ENCODE peak calls at places on chromosomes 2 and 18, in eight cellular contexts. M is HTR-8/SVneo; B is AML-193; K is dermis microvascular lymphatic vessel endothelial cell; Y is upper lobe of right lung; L is stimulated activated CD4-positive, alpha-beta T cell treated with anti-CD3 and anti-CD28 coated beads, Interleukin-2, amount 100 ng/mL, for 24 hours; V is RKO; N is GOT3. W is an unnamed sample.

GRCh38 chr2:135905679-135906078 is 29.4 kb upstream of the MCM6 start:
- DNase-seq in M (no peak), B (no peak), K (no peak), Y (no peak), L (no peak), V (no peak), N (no peak), W (no peak)

GRCh38 chr2:30188292-30188691 is 41.5 kb downstream of the YPEL5 start:
- DNase-seq in M (no peak), B (no peak), K (no peak), Y (no peak), L (no peak), V (no peak), N (no peak), W (no peak)

GRCh38 chr18:46910856-46911255 is 6.5 kb downstream of the PIAS2 start:
- DNase-seq in M (no peak), B (no peak), K (no peak), Y (no peak), L (no peak), V (no peak), N (no peak), W (no peak)

GRCh38 chr2:61017556-61018318 is at the start of the genes PEX13 and PUS10:
- DNase-seq in M (peak; percentile 91), B (peak; percentile 80), K (peak; percentile 79), Y (peak; percentile 89), L (peak; percentile 75), V (peak; percentile 79), N (peak; percentile 45), W (peak; percentile 32)

GRCh38 chr2:137938204-137938603 is 26.1 kb upstream of the HNMT start:
- DNase-seq in M (no peak), B (no peak), K (no peak), Y (no peak), L (no peak), V (no peak), N (no peak), W (no peak)

GRCh38 chr2:196131949-196132925 is 39.1 kb downstream of the STK17B start:
- DNase-seq in M (no peak), B (no peak), K (peak; percentile 40), Y (no peak), L (peak; percentile 55), V (peak; percentile 8), N (no peak), W (peak; percentile 43)

GRCh38 chr2:216017365-216017764 is 4.0 kb upstream of the MREG start:
- DNase-seq in M (peak; percentile 41), B (no peak), K (no peak), Y (no peak), L (peak; percentile 35), V (no peak), N (no peak), W (no peak)

GRCh38 chr2:17628349-17629261 is 88.1 kb downstream of the VSNL1 start:
- DNase-seq in M (no peak), B (no peak), K (no peak), Y (no peak), L (no peak), V (no peak), N (no peak), W (no peak)

GRCh38 chr18:12598181-12598921 is 59.6 kb downstream of the SPIRE1 start:
- DNase-seq in M (no peak), B (no peak), K (peak; percentile 69), Y (no peak), L (no peak), V (no peak), N (no peak), W (no peak)

GRCh38 chr2:109367679-109368078 is 238.7 kb downstream of the SH3RF3 start:
- DNase-seq in M (no peak), B (no peak), K (no peak), Y (peak; percentile 3), L (no peak), V (no peak), N (no peak), W (no peak)

GRCh38 chr18:23538040-23538439 is 34.7 kb downstream of the RMC1 start:
- DNase-seq in M (no peak), B (no peak), K (no peak), Y (no peak), L (no peak), V (no peak), N (no peak), W (no peak)

GRCh38 chr18:76495435-76496199 is 575 bp upstream of the ZNF516 start:
- DNase-seq in M (no peak), B (no peak), K (peak; percentile 49), Y (no peak), L (peak; percentile 28), V (peak; percentile 89), N (no peak), W (no peak)

GRCh38 chr2:12854001-12854530 is 137.3 kb downstream of the TRIB2 start:
- DNase-seq in M (no peak), B (no peak), K (no peak), Y (no peak), L (no peak), V (no peak), N (no peak), W (no peak)

GRCh38 chr2:119223521-119224390 is at the start of gene STEAP3:
- DNase-seq in M (peak; percentile 73), B (no peak), K (peak; percentile 79), Y (peak; percentile 87), L (peak; percentile 12), V (peak; percentile 77), N (peak; percentile 18), W (no peak)

GRCh38 chr2:28250006-28250405 is 142.7 kb upstream of the FOSL2 start:
- DNase-seq in M (peak; percentile 90), B (no peak), K (no peak), Y (no peak), L (no peak), V (peak; percentile 9), N (no peak), W (no peak)

GRCh38 chr2:216775043-216775453 is 79.7 kb upstream of the IGFBP5 start:
- DNase-seq in M (peak; percentile 93), B (no peak), K (peak; percentile 71), Y (no peak), L (no peak), V (peak; percentile 61), N (peak; percentile 64), W (no peak)

GRCh38 chr18:22342625-22343024 is 75.1 kb downstream of the CTAGE1 start:
- DNase-seq in M (peak; percentile 29), B (no peak), K (peak; percentile 53), Y (peak; percentile 80), L (no peak), V (peak; percentile 59), N (no peak), W (no peak)

GRCh38 chr18:49565656-49566055 is 3.8 kb downstream of the LIPG start:
- DNase-seq in M (no peak), B (no peak), K (peak; percentile 29), Y (no peak), L (no peak), V (no peak), N (no peak), W (no peak)

GRCh38 chr2:56680971-56681631 is 497.3 kb downstream of the CCDC85A start:
- DNase-seq in M (peak; percentile 44), B (no peak), K (no peak), Y (no peak), L (no peak), V (no peak), N (no peak), W (no peak)

GRCh38 chr18:62784966-62785413 is 69.6 kb downstream of the PHLPP1 start:
- DNase-seq in M (no peak), B (no peak), K (no peak), Y (no peak), L (no peak), V (no peak), N (no peak), W (no peak)

GRCh38 chr2:49753344-49753930 is 599.1 kb upstream of the FSHR start:
- DNase-seq in M (no peak), B (no peak), K (peak; percentile 28), Y (no peak), L (no peak), V (peak; percentile 50), N (no peak), W (no peak)

GRCh38 chr2:10033251-10034006 is 9.9 kb upstream of the KLF11 start:
- DNase-seq in M (no peak), B (no peak), K (no peak), Y (no peak), L (no peak), V (no peak), N (no peak), W (no peak)

GRCh38 chr2:57160976-57161375 is 885.6 kb upstream of the VRK2 start:
- DNase-seq in M (no peak), B (no peak), K (no peak), Y (no peak), L (no peak), V (no peak), N (no peak), W (no peak)

GRCh38 chr2:186903183-186903582 is 54.2 kb upstream of the ZSWIM2 start:
- DNase-seq in M (no peak), B (no peak), K (peak; percentile 37), Y (no peak), L (no peak), V (peak; percentile 50), N (no peak), W (no peak)

GRCh38 chr18:55048892-55049291 is 89.6 kb upstream of the CCDC68 start:
- DNase-seq in M (peak; percentile 15), B (no peak), K (no peak), Y (no peak), L (no peak), V (peak; percentile 50), N (no peak), W (no peak)

GRCh38 chr2:134718956-134719814 is at the start of gene TMEM163:
- DNase-seq in M (no peak), B (no peak), K (peak; percentile 18), Y (peak; percentile 81), L (peak; percentile 43), V (no peak), N (no peak), W (peak; percentile 10)

GRCh38 chr2:68196120-68196716 is 38.5 kb downstream of the PNO1 start:
- DNase-seq in M (no peak), B (no peak), K (peak; percentile 70), Y (no peak), L (peak; percentile 16), V (peak; percentile 40), N (no peak), W (peak; percentile 34)